ENCODE peak calls at places on chromosomes 1 and 21, in ten cellular contexts. V, X, S, C, P, A, B, G, U and J are unnamed samples.

GRCh38 chr1:66788231-66788939 is 12.7 kb downstream of the INSL5 start:
- DNase-seq in U (no peak), S (no peak), A (no peak), G (no peak), B (no peak), V (no peak), C (no peak), P (no peak), X (no peak), J (no peak)

GRCh38 chr1:93616221-93616995 is 65.2 kb downstream of the BCAR3 start:
- DNase-seq in X (no peak), V (no peak), P (peak), U (peak), S (peak), B (no peak), A (no peak), C (no peak), G (no peak), J (no peak)

GRCh38 chr1:202811296-202812175 is 782 bp downstream of the PCAT6 start:
- DNase-seq in P (peak), X (no peak), G (no peak), B (peak), S (peak), C (peak), A (peak), U (peak), V (peak), J (peak)

GRCh38 chr1:182035097-182035770 is 26.3 kb downstream of the ZNF648 start:
- DNase-seq in V (no peak), C (no peak), B (no peak), P (no peak), S (no peak), A (no peak), G (no peak), X (no peak), U (peak), J (peak)

GRCh38 chr1:119535381-119535780 is 28.4 kb downstream of the HSD3B1 start:
- DNase-seq in V (no peak), A (no peak), P (no peak), U (no peak), B (no peak), C (no peak), S (no peak), G (no peak), X (no peak), J (no peak)

GRCh38 chr1:46072975-46073374 is 59.5 kb downstream of the PIK3R3 start:
- DNase-seq in A (no peak), C (no peak), P (no peak), G (no peak), U (no peak), S (no peak), V (no peak), X (no peak), B (no peak), J (no peak)

GRCh38 chr1:243850013-243850367 is at the start of gene AKT3:
- DNase-seq in P (no peak), B (peak), V (no peak), S (no peak), U (peak), G (peak), A (peak), C (peak), X (no peak), J (peak)

GRCh38 chr21:37408464-37409193 is 42.1 kb downstream of the DYRK1A start:
- DNase-seq in B (no peak), U (no peak), A (no peak), S (no peak), P (no peak), V (no peak), C (no peak), G (no peak), X (no peak), J (no peak)

GRCh38 chr1:244862354-244862698 is 2.0 kb downstream of the HNRNPU start:
- DNase-seq in P (no peak), S (no peak), V (no peak), X (no peak), A (no peak), G (no peak), U (no peak), B (no peak), C (no peak), J (no peak)

GRCh38 chr1:229810140-229810539 is 184.1 kb downstream of the URB2 start:
- DNase-seq in U (no peak), V (no peak), B (no peak), C (no peak), X (no peak), P (no peak), A (no peak), S (no peak), G (no peak), J (no peak)

GRCh38 chr1:25204797-25205441 is 27.4 kb downstream of the SYF2 start:
- DNase-seq in P (no peak), S (no peak), C (no peak), G (peak), U (no peak), A (no peak), B (no peak), X (peak), V (no peak), J (peak)

GRCh38 chr1:101259744-101260148 is 22.9 kb downstream of the S1PR1 start:
- DNase-seq in A (no peak), S (no peak), B (no peak), U (no peak), X (no peak), C (no peak), V (no peak), P (no peak), G (no peak), J (no peak)
- H3K27ac ChIP-seq in A (no peak), S (no peak), B (peak), U (no peak), X (peak), C (no peak), V (peak), P (no peak), G (no peak), J (no peak)

GRCh38 chr21:43919871-43920801 is 55.1 kb downstream of the AGPAT3 start:
- DNase-seq in S (no peak), P (no peak), C (peak), U (peak), X (no peak), V (no peak), B (no peak), G (no peak), A (peak), J (no peak)

GRCh38 chr21:43923391-43923790 is 58.4 kb downstream of the AGPAT3 start:
- DNase-seq in U (no peak), V (no peak), C (no peak), B (peak), P (no peak), A (no peak), S (no peak), G (no peak), X (no peak), J (no peak)

GRCh38 chr21:43921979-43922945 is 57.2 kb downstream of the AGPAT3 start:
- DNase-seq in P (no peak), S (no peak), V (no peak), B (no peak), A (peak), X (peak), G (no peak), U (peak), C (no peak), J (no peak)

GRCh38 chr21:43922949-43923348 is 57.9 kb downstream of the AGPAT3 start:
- DNase-seq in C (no peak), X (no peak), B (no peak), A (peak), U (no peak), V (no peak), S (no peak), P (no peak), G (no peak), J (no peak)

GRCh38 chr21:43921602-43921978 is 56.6 kb downstream of the AGPAT3 start:
- DNase-seq in P (no peak), V (no peak), B (no peak), A (peak), X (no peak), S (no peak), U (no peak), C (no peak), G (no peak), J (peak)
- H3K27ac ChIP-seq in P (no peak), V (no peak), B (no peak), A (no peak), X (no peak), S (no peak), U (peak), C (no peak), G (no peak), J (no peak)

DNA sequence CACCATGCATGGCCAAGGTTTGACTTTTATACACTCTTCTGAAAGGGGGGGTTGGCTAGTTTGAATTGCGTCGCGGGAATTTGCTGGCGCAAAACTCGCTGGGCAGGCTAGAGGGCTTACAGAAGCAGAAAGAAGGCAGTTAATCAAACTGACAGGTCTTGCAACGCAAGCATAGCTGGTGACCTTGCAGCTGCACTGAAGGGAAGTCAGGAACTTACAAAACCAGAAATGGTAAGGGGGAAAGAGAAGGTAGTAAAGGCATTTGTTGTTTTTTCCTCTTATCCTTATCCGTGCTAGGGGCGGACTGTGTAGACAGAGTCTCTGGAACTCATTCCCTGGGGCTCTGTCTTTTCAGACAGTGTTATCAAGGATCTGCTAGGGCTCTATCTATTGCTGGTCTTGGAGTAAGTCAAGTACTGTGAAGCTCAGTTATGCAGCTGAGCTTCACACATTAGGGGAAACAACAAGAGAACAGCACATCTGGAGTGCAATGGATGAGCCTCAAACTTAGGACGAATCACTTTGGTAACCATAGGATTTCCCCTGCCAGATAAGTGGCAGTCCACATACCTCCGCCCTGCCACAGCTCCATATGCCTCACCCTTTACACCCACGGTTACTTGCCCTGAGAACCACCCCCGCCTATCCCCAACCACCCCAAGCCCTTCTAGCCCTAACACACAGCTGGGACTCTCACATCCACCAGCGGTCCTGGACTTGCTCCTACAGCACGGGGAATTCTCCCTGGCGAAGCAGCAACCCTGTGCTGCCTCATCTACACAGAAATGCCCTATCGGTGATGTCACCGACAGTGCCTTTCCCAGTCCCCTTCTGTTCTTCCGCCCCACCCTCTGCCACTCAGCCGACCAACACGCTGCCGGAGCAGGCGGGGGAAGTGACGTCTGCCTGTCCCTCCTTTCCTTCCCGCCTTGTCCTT is 251.4 kb downstream of the FAM72C start:
- DNase-seq in V (peak), C (no peak), S (peak), U (no peak), G (no peak), P (peak), A (no peak), X (no peak), B (peak), J (peak)
- H3K27ac ChIP-seq in V (no peak), C (no peak), S (no peak), U (peak), G (no peak), P (no peak), A (no peak), X (no peak), B (no peak), J (no peak)

GRCh38 chr1:155695107-155695506 is 6.2 kb downstream of the DAP3 start:
- DNase-seq in P (no peak), B (peak), A (no peak), G (no peak), U (no peak), X (no peak), V (no peak), S (no peak), C (no peak), J (no peak)

GRCh38 chr1:155688318-155689121 is at the start of the genes DAP3 and YY1AP1:
- DNase-seq in B (peak), V (peak), X (peak), S (peak), G (peak), U (peak), C (peak), A (peak), P (peak), J (peak)

GRCh38 chr1:155694167-155694566 is 5.3 kb downstream of the DAP3 start:
- DNase-seq in P (no peak), U (no peak), V (no peak), B (no peak), G (no peak), A (no peak), X (no peak), S (no peak), C (no peak), J (no peak)

GRCh38 chr1:155695608-155696007 is 6.7 kb downstream of the DAP3 start:
- DNase-seq in P (no peak), S (no peak), A (no peak), U (no peak), V (no peak), C (no peak), X (no peak), G (no peak), B (no peak), J (no peak)

DNA sequence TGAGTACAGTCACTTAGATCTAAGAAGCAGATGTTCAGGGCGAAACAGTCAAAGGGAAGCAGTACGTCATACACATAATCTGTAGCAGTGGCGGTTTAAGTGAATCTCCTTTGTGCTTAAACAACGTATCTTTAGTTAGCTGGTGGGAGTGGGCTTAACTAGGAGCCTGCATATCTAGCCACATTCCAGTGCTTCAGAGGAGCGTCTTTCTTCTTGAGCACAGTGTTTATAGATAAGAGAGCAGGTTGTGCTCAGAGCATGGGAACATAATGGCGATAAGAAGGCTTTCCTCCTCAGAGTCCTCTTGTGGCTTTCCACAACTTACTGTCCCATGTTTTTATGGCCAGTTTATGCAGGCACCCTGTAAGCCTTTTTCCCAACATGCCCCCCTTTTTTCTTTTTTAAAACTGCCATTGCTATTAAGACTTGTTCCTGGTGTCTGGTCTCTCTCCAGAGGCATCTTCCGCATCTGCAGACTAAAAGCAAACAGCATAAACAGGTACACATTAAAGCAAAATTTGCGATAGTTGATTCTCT is 3.2 kb downstream of the DAP3 start:
- DNase-seq in A (no peak), P (no peak), B (no peak), U (no peak), X (no peak), G (peak), V (no peak), S (no peak), C (no peak), J (no peak)
- H3K27ac ChIP-seq in A (no peak), P (no peak), B (no peak), U (no peak), X (no peak), G (peak), V (no peak), S (no peak), C (no peak), J (no peak)

GRCh38 chr1:110259770-110260169 is 49.7 kb downstream of the KCNC4 start:
- DNase-seq in U (no peak), X (no peak), A (no peak), S (no peak), G (no peak), C (no peak), B (no peak), V (no peak), P (no peak), J (no peak)
- H3K27ac ChIP-seq in U (no peak), X (no peak), A (no peak), S (no peak), G (no peak), C (no peak), B (no peak), V (no peak), P (no peak), J (no peak)

GRCh38 chr1:109739738-109740614 is 862 bp downstream of the GSTM3 start:
- DNase-seq in U (peak), X (peak), A (peak), G (peak), S (peak), V (peak), C (peak), P (peak), B (peak), J (peak)

GRCh38 chr1:109740615-109741373 is at the start of gene GSTM3:
- DNase-seq in P (no peak), C (no peak), V (no peak), A (no peak), S (no peak), X (no peak), G (no peak), B (no peak), U (no peak), J (no peak)
- H3K27ac ChIP-seq in P (peak), C (peak), V (peak), A (peak), S (peak), X (peak), G (peak), B (peak), U (no peak), J (no peak)

GRCh38 chr1:110785612-110786011 is 87.3 kb upstream of the CD53 start:
- DNase-seq in P (no peak), X (no peak), V (no peak), C (no peak), B (no peak), A (no peak), U (no peak), G (no peak), S (no peak), J (no peak)
- H3K27ac ChIP-seq in P (no peak), X (no peak), V (no peak), C (no peak), B (no peak), A (no peak), U (no peak), G (no peak), S (peak), J (no peak)

DNA sequence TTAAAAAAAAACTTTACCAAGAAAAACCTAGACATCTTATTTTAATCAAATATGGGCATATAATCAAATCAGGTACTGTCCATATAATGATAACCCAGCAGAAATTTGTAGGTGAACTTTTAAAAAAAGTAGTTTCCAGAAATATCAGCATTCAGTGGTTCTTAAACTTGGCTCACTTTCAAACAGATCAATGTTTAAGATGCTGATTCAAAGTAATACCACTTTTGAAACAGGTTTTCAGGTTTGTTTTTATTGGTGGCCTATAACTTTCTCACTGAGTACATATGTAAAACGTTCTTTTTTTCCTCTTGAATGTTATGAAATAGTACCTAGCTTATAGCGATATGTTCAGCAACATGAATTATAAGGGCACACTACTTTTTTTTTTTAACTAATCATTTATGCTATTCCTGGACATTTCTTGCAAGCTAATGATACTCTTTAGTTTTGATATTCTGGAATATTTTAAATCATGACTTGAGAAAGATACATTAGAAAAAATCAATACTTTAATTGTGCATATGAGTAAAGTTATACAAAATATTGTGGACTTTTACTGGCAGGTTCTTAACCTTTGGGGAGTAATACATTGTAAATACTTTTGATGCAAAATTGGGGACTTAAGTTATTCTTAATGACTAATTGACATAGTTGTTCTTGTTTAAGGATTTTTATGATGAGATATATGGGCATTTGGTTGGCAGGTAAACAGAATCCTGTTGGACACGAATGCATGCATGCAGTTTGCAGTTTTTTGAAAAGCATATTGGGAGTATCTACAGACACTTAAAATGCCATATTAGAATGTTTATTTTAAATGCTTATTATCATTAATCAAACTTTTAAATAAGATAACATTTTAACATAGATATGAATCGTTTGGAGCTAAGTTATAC is 3.1 kb downstream of the NFIA start:
- DNase-seq in A (no peak), G (no peak), U (no peak), P (no peak), S (no peak), V (no peak), C (no peak), B (no peak), X (no peak), J (no peak)
- H3K27ac ChIP-seq in A (peak), G (no peak), U (no peak), P (no peak), S (peak), V (peak), C (no peak), B (peak), X (no peak), J (no peak)

GRCh38 chr1:111503585-111504060 is at the start of the genes ADORA3 and TMIGD3:
- DNase-seq in P (no peak), U (no peak), G (no peak), V (no peak), A (no peak), X (no peak), C (no peak), S (peak), B (no peak), J (no peak)
- H3K27ac ChIP-seq in P (no peak), U (no peak), G (no peak), V (peak), A (no peak), X (no peak), C (no peak), S (peak), B (peak), J (no peak)

GRCh38 chr1:43963006-43963405 is 6.8 kb upstream of the DPH2 start:
- DNase-seq in S (no peak), G (no peak), V (no peak), A (no peak), B (no peak), C (no peak), P (no peak), U (no peak), X (no peak), J (no peak)

GRCh38 chr1:43961692-43962091 is 8.1 kb upstream of the DPH2 start:
- DNase-seq in X (no peak), G (no peak), A (no peak), C (no peak), V (no peak), S (no peak), U (no peak), B (no peak), P (no peak), J (no peak)

GRCh38 chr1:43962324-43962723 is 7.5 kb upstream of the DPH2 start:
- DNase-seq in C (no peak), X (no peak), S (no peak), V (no peak), U (no peak), A (no peak), B (no peak), G (no peak), P (no peak), J (no peak)

GRCh38 chr1:43965316-43965715 is 4.5 kb upstream of the DPH2 start:
- DNase-seq in X (no peak), P (no peak), A (no peak), B (no peak), G (no peak), V (no peak), S (no peak), C (no peak), U (no peak), J (no peak)

DNA sequence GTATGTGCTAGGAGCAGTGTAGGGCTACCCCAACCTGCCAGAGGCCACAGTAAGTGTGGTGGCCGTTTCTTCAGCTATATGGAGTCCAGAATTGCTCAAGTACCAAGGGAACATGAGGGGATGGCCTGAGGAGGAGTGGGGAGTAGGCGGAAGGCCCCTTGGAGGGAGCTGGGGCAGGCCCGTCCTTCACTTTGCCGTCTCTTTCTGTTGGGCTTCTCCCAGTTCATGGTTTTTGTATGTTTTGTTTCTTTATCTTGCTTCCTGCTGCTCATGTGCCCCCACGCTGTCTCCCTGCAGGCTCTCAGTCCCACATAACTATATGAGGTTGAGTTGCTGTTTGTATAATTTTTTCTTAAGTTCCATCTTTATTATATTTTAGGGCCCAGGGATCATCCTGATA is 5.9 kb upstream of the DPH2 start:
- DNase-seq in U (no peak), A (no peak), V (no peak), G (no peak), B (no peak), X (no peak), C (no peak), P (no peak), S (no peak), J (no peak)
- H3K27ac ChIP-seq in U (no peak), A (no peak), V (no peak), G (no peak), B (no peak), X (no peak), C (no peak), P (no peak), S (no peak), J (no peak)